ENCODE peak calls at places on chromosome 22, in ten cellular contexts. One of them, this sample, is unnamed.
A peak's percentile ranks its signal among the peaks of the same experiment; 100 is the strongest.

GRCh38 chr22:36022162-36022561 is 6.5 kb downstream of the RBFOX2 start:
- DNase-seq in GM06990: no peak
- DNase-seq in A549: no peak
- DNase-seq in epithelial cell of esophagus: no peak
- DNase-seq in mammary epithelial cell: no peak
- DNase-seq in CD8-positive, alpha-beta memory T cell: no peak
- DNase-seq in spleen: no peak
- DNase-seq in AG09309: no peak
- DNase-seq in PC-3: no peak
- DNase-seq in breast epithelium: no peak
- DNase-seq in this sample: no peak

GRCh38 chr22:28198692-28199091 is 279.6 kb upstream of the PITPNB start:
- DNase-seq in GM06990: no peak
- DNase-seq in A549: no peak
- DNase-seq in epithelial cell of esophagus: peak; percentile 58
- DNase-seq in mammary epithelial cell: peak; percentile 42
- DNase-seq in CD8-positive, alpha-beta memory T cell: no peak
- DNase-seq in spleen: no peak
- DNase-seq in AG09309: no peak
- DNase-seq in PC-3: no peak
- DNase-seq in breast epithelium: no peak
- DNase-seq in this sample: no peak

GRCh38 chr22:38291201-38291777 is 18.5 kb upstream of the TMEM184B start:
- DNase-seq in GM06990: no peak
- DNase-seq in A549: no peak
- DNase-seq in epithelial cell of esophagus: no peak
- DNase-seq in mammary epithelial cell: no peak
- DNase-seq in CD8-positive, alpha-beta memory T cell: no peak
- DNase-seq in spleen: no peak
- DNase-seq in AG09309: no peak
- DNase-seq in PC-3: no peak
- DNase-seq in breast epithelium: no peak
- DNase-seq in this sample: no peak

GRCh38 chr22:35678836-35679235 is 30.6 kb downstream of the APOL6 start:
- DNase-seq in GM06990: no peak
- DNase-seq in A549: no peak
- DNase-seq in epithelial cell of esophagus: peak; percentile 23
- DNase-seq in mammary epithelial cell: peak; percentile 17
- DNase-seq in CD8-positive, alpha-beta memory T cell: no peak
- DNase-seq in spleen: no peak
- DNase-seq in AG09309: no peak
- DNase-seq in PC-3: no peak
- DNase-seq in breast epithelium: no peak
- DNase-seq in this sample: no peak

GRCh38 chr22:44076825-44077224 is 52.7 kb downstream of the PARVB start:
- DNase-seq in GM06990: no peak
- DNase-seq in A549: no peak
- DNase-seq in epithelial cell of esophagus: no peak
- DNase-seq in mammary epithelial cell: no peak
- DNase-seq in CD8-positive, alpha-beta memory T cell: no peak
- DNase-seq in spleen: no peak
- DNase-seq in AG09309: no peak
- DNase-seq in PC-3: no peak
- DNase-seq in breast epithelium: no peak
- DNase-seq in this sample: no peak

GRCh38 chr22:44179989-44180705 is 578 bp upstream of the PARVG start:
- DNase-seq in GM06990: no peak
- DNase-seq in A549: no peak
- DNase-seq in epithelial cell of esophagus: no peak
- DNase-seq in mammary epithelial cell: no peak
- DNase-seq in CD8-positive, alpha-beta memory T cell: no peak
- DNase-seq in spleen: peak; percentile 70
- DNase-seq in AG09309: no peak
- DNase-seq in PC-3: no peak
- DNase-seq in breast epithelium: no peak
- DNase-seq in this sample: no peak

GRCh38 chr22:28024422-28024888 is 105.4 kb upstream of the PITPNB start:
- DNase-seq in GM06990: no peak
- DNase-seq in A549: no peak
- DNase-seq in epithelial cell of esophagus: no peak
- DNase-seq in mammary epithelial cell: no peak
- DNase-seq in CD8-positive, alpha-beta memory T cell: no peak
- DNase-seq in spleen: peak; percentile 32
- DNase-seq in AG09309: no peak
- DNase-seq in PC-3: no peak
- DNase-seq in breast epithelium: no peak
- DNase-seq in this sample: no peak

GRCh38 chr22:43532301-43533050 is 120.7 kb downstream of the MPPED1 start:
- DNase-seq in GM06990: no peak
- DNase-seq in A549: no peak
- DNase-seq in epithelial cell of esophagus: no peak
- DNase-seq in mammary epithelial cell: no peak
- DNase-seq in CD8-positive, alpha-beta memory T cell: no peak
- DNase-seq in spleen: no peak
- DNase-seq in AG09309: no peak
- DNase-seq in PC-3: no peak
- DNase-seq in breast epithelium: no peak
- DNase-seq in this sample: no peak

GRCh38 chr22:26648011-26648497 is 9.3 kb upstream of the MIAT start:
- DNase-seq in GM06990: no peak
- DNase-seq in A549: no peak
- DNase-seq in epithelial cell of esophagus: no peak
- DNase-seq in mammary epithelial cell: no peak
- DNase-seq in CD8-positive, alpha-beta memory T cell: peak; percentile 44
- DNase-seq in spleen: peak; percentile 84
- DNase-seq in AG09309: no peak
- DNase-seq in PC-3: no peak
- DNase-seq in breast epithelium: no peak
- DNase-seq in this sample: peak; percentile 79

GRCh38 chr22:26650722-26651421 is 6.5 kb upstream of the MIAT start:
- DNase-seq in GM06990: no peak
- DNase-seq in A549: no peak
- DNase-seq in epithelial cell of esophagus: no peak
- DNase-seq in mammary epithelial cell: no peak
- DNase-seq in CD8-positive, alpha-beta memory T cell: no peak
- DNase-seq in spleen: no peak
- DNase-seq in AG09309: no peak
- DNase-seq in PC-3: no peak
- DNase-seq in breast epithelium: no peak
- DNase-seq in this sample: no peak

GRCh38 chr22:26646158-26646557 is 11.2 kb upstream of the MIAT start:
- DNase-seq in GM06990: no peak
- DNase-seq in A549: no peak
- DNase-seq in epithelial cell of esophagus: no peak
- DNase-seq in mammary epithelial cell: no peak
- DNase-seq in CD8-positive, alpha-beta memory T cell: no peak
- DNase-seq in spleen: no peak
- DNase-seq in AG09309: no peak
- DNase-seq in PC-3: no peak
- DNase-seq in breast epithelium: no peak
- DNase-seq in this sample: no peak

GRCh38 chr22:26651840-26652239 is 5.5 kb upstream of the MIAT start:
- DNase-seq in GM06990: no peak
- DNase-seq in A549: no peak
- DNase-seq in epithelial cell of esophagus: no peak
- DNase-seq in mammary epithelial cell: no peak
- DNase-seq in CD8-positive, alpha-beta memory T cell: no peak
- DNase-seq in spleen: no peak
- DNase-seq in AG09309: no peak
- DNase-seq in PC-3: no peak
- DNase-seq in breast epithelium: no peak
- DNase-seq in this sample: no peak

GRCh38 chr22:26648761-26649363 is 8.5 kb upstream of the MIAT start:
- DNase-seq in GM06990: no peak
- DNase-seq in A549: no peak
- DNase-seq in epithelial cell of esophagus: peak; percentile 57
- DNase-seq in mammary epithelial cell: peak; percentile 33
- DNase-seq in CD8-positive, alpha-beta memory T cell: peak; percentile 24
- DNase-seq in spleen: no peak
- DNase-seq in AG09309: no peak
- DNase-seq in PC-3: no peak
- DNase-seq in breast epithelium: no peak
- DNase-seq in this sample: no peak
- H3K4me3 ChIP-seq in GM06990: no peak overlapping the region
- H3K4me3 ChIP-seq in A549: no peak overlapping the region
- H3K4me3 ChIP-seq in epithelial cell of esophagus: no peak overlapping the region
- H3K4me3 ChIP-seq in mammary epithelial cell: no peak overlapping the region
- H3K4me3 ChIP-seq in CD8-positive, alpha-beta memory T cell: no peak overlapping the region
- H3K4me3 ChIP-seq in spleen: no peak overlapping the region
- H3K4me3 ChIP-seq in AG09309: no peak overlapping the region
- H3K4me3 ChIP-seq in PC-3: no peak overlapping the region
- H3K4me3 ChIP-seq in breast epithelium: no peak overlapping the region
- H3K4me3 ChIP-seq in this sample: no peak overlapping the region

DNA sequence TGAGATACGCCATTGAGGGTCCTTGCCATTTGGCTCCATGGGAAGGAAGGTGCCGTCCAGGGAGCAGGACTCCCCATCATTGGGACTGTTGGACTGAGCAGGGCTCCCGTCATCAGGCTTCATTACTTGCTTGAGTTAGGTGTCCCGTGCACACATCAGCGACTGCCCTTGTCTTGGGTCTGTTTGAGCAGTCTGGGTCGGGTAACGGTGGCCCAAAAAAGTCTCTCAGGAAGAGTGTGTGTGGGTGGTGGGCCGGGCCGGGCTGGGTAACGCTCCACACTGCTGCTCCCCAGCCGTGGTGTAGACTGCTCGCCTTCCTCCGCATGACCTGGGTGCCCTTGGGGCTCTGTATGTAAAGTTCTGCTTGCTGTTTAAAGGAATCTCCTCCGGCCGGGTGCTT is 293.5 kb downstream of the TBC1D22A start:
- DNase-seq in GM06990: no peak
- DNase-seq in A549: no peak
- DNase-seq in epithelial cell of esophagus: no peak
- DNase-seq in mammary epithelial cell: no peak
- DNase-seq in CD8-positive, alpha-beta memory T cell: no peak
- DNase-seq in spleen: peak; percentile 59
- DNase-seq in AG09309: no peak
- DNase-seq in PC-3: no peak
- DNase-seq in breast epithelium: no peak
- DNase-seq in this sample: no peak
- H3K4me3 ChIP-seq in GM06990: no peak overlapping the region
- H3K4me3 ChIP-seq in A549: no peak overlapping the region
- H3K4me3 ChIP-seq in epithelial cell of esophagus: no peak overlapping the region
- H3K4me3 ChIP-seq in mammary epithelial cell: no peak overlapping the region
- H3K4me3 ChIP-seq in CD8-positive, alpha-beta memory T cell: no peak overlapping the region
- H3K4me3 ChIP-seq in spleen: no peak overlapping the region
- H3K4me3 ChIP-seq in AG09309: no peak overlapping the region
- H3K4me3 ChIP-seq in PC-3: no peak overlapping the region
- H3K4me3 ChIP-seq in breast epithelium: no peak overlapping the region
- H3K4me3 ChIP-seq in this sample: no peak overlapping the region

DNA sequence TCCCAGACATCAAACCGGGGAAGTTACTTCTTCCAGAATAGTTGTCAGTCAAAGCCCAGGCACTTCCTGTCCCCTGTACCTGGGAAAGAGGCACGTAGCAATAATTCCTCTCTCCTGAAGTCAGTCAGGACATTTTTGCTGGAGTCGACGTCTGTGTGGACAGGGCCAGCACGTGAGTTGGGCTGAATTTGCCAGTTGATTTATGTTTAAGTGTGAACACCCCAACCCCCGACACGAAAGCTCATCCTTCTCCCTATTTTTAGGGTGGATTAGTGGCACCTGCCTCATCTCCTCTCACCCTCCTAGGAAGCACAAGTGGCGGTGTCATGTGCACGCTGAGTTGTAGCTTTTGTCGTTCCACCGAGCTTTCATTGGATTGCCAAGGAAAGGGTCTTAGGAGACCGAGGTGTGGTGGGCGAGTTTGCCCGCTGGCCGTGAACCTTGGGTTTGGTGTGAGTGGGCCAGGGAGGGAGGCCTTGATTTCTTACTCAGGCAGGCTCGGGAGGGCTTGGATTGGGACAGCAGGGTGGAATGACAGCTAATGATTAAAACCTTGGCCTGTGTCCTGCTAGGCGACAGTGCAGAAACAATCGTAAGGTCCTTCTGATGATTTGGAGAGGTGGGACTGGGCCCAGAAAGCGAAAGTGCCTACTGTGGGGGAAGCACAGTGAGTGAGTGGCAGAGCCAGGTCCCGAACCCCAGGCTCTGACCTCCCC is 87.0 kb upstream of the CRYBB3 start:
- DNase-seq in GM06990: no peak
- DNase-seq in A549: no peak
- DNase-seq in epithelial cell of esophagus: no peak
- DNase-seq in mammary epithelial cell: no peak
- DNase-seq in CD8-positive, alpha-beta memory T cell: no peak
- DNase-seq in spleen: no peak
- DNase-seq in AG09309: no peak
- DNase-seq in PC-3: no peak
- DNase-seq in breast epithelium: no peak
- DNase-seq in this sample: no peak
- H3K4me3 ChIP-seq in GM06990: no peak overlapping the region
- H3K4me3 ChIP-seq in A549: no peak overlapping the region
- H3K4me3 ChIP-seq in epithelial cell of esophagus: peak overlapping the region; percentile 63
- H3K4me3 ChIP-seq in mammary epithelial cell: no peak overlapping the region
- H3K4me3 ChIP-seq in CD8-positive, alpha-beta memory T cell: no peak overlapping the region
- H3K4me3 ChIP-seq in spleen: no peak overlapping the region
- H3K4me3 ChIP-seq in AG09309: no peak overlapping the region
- H3K4me3 ChIP-seq in PC-3: no peak overlapping the region
- H3K4me3 ChIP-seq in breast epithelium: peak overlapping the region; percentile 68
- H3K4me3 ChIP-seq in this sample: no peak overlapping the region

DNA sequence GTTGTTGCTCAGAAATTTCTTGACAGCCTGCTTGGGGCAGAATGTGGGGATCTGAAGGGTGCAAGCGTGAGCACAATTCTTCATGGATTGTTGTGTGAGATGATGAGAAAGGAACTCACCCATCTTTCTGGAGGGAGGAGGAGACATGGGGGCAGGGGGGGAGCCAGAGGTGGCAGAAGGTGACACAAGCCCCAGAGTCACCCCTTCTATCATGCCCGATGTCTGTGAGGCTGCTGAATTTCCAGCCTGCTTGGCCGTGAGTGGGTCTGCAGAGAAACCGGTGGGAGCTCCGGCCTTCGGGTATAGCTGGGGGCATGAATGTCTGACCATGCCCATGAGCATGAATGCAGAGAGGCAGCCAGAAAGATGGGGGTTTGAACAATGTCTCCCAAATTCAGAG is 870.7 kb downstream of the TBC1D22A start:
- DNase-seq in GM06990: no peak
- DNase-seq in A549: no peak
- DNase-seq in epithelial cell of esophagus: no peak
- DNase-seq in mammary epithelial cell: no peak
- DNase-seq in CD8-positive, alpha-beta memory T cell: no peak
- DNase-seq in spleen: no peak
- DNase-seq in AG09309: no peak
- DNase-seq in PC-3: no peak
- DNase-seq in breast epithelium: no peak
- DNase-seq in this sample: no peak
- H3K4me3 ChIP-seq in GM06990: no peak overlapping the region
- H3K4me3 ChIP-seq in A549: no peak overlapping the region
- H3K4me3 ChIP-seq in epithelial cell of esophagus: no peak overlapping the region
- H3K4me3 ChIP-seq in mammary epithelial cell: no peak overlapping the region
- H3K4me3 ChIP-seq in CD8-positive, alpha-beta memory T cell: no peak overlapping the region
- H3K4me3 ChIP-seq in spleen: no peak overlapping the region
- H3K4me3 ChIP-seq in AG09309: no peak overlapping the region
- H3K4me3 ChIP-seq in PC-3: peak overlapping the region; percentile 97
- H3K4me3 ChIP-seq in breast epithelium: no peak overlapping the region
- H3K4me3 ChIP-seq in this sample: no peak overlapping the region

GRCh38 chr22:40533712-40534378 is 102.7 kb downstream of the MRTFA start:
- DNase-seq in GM06990: peak; percentile 25
- DNase-seq in A549: peak; percentile 47
- DNase-seq in epithelial cell of esophagus: peak; percentile 73
- DNase-seq in mammary epithelial cell: peak; percentile 75
- DNase-seq in CD8-positive, alpha-beta memory T cell: peak; percentile 61
- DNase-seq in spleen: no peak
- DNase-seq in AG09309: no peak
- DNase-seq in PC-3: peak; percentile 62
- DNase-seq in breast epithelium: no peak
- DNase-seq in this sample: peak; percentile 96
- H3K4me3 ChIP-seq in GM06990: peak overlapping the region; percentile 61
- H3K4me3 ChIP-seq in A549: peak overlapping the region; percentile 45
- H3K4me3 ChIP-seq in epithelial cell of esophagus: no peak overlapping the region
- H3K4me3 ChIP-seq in mammary epithelial cell: no peak overlapping the region
- H3K4me3 ChIP-seq in CD8-positive, alpha-beta memory T cell: peak overlapping the region; percentile 50
- H3K4me3 ChIP-seq in spleen: peak overlapping the region; percentile 25
- H3K4me3 ChIP-seq in AG09309: peak overlapping the region; percentile 20
- H3K4me3 ChIP-seq in PC-3: no peak overlapping the region
- H3K4me3 ChIP-seq in breast epithelium: no peak overlapping the region
- H3K4me3 ChIP-seq in this sample: peak overlapping the region; percentile 50